ENCODE peak calls at places on chromosomes 6 and 20, in nine cellular contexts. V, M, Q, A, I, W, N, E and J are unnamed samples.
A peak's percentile ranks its signal among the peaks of the same experiment; 100 is the strongest.

GRCh38 chr20:20331796-20332195 is 36.1 kb upstream of the INSM1 start:
- DNase-seq in V (no peak), N (no peak), A (no peak), I (no peak), W (no peak), E (no peak), Q (no peak), M (no peak), J (no peak)

GRCh38 chr6:4388675-4389074 is 253.3 kb upstream of the ECI2 start:
- DNase-seq in W (no peak), M (peak; percentile 16), A (peak; percentile 47), N (no peak), E (no peak), I (no peak), V (no peak), Q (no peak), J (no peak)

GRCh38 chr20:1225729-1226313 is at the start of gene RAD21L1:
- DNase-seq in Q (peak; percentile 90), I (no peak), M (peak; percentile 77), A (peak; percentile 80), V (peak; percentile 96), E (no peak), W (peak; percentile 95), N (peak; percentile 62), J (peak; percentile 78)

GRCh38 chr6:108145639-108146038 is 20.2 kb upstream of the NR2E1 start:
- DNase-seq in W (no peak), M (no peak), V (no peak), Q (no peak), N (no peak), A (no peak), I (no peak), E (no peak), J (no peak)

GRCh38 chr6:117494283-117494682 is 11.8 kb downstream of the DCBLD1 start:
- DNase-seq in N (no peak), A (no peak), M (no peak), E (no peak), W (no peak), Q (no peak), V (no peak), I (no peak), J (no peak)

GRCh38 chr6:103617642-103618041 is 1242.1 kb downstream of the HACE1 start:
- DNase-seq in W (no peak), A (no peak), N (no peak), E (no peak), I (no peak), M (no peak), V (no peak), Q (no peak), J (no peak)

GRCh38 chr20:8912731-8913130 is 156.2 kb upstream of the PLCB4 start:
- DNase-seq in I (no peak), W (no peak), Q (no peak), E (no peak), V (no peak), M (no peak), N (no peak), A (no peak), J (no peak)

GRCh38 chr6:160378886-160379285 is 30.7 kb downstream of the SLC22A3 start:
- DNase-seq in M (no peak), I (no peak), Q (no peak), A (no peak), N (no peak), E (no peak), V (no peak), W (no peak), J (no peak)

GRCh38 chr6:139982652-139983051 is 608.2 kb upstream of the CITED2 start:
- DNase-seq in Q (no peak), M (no peak), I (no peak), E (no peak), N (no peak), V (no peak), A (no peak), W (no peak), J (no peak)

GRCh38 chr6:42043787-42044475 is 6.4 kb upstream of the TAF8 start:
- DNase-seq in M (peak; percentile 94), E (peak; percentile 89), V (peak; percentile 84), W (peak; percentile 83), N (peak; percentile 62), I (peak; percentile 68), A (peak; percentile 96), Q (peak; percentile 86), J (peak; percentile 77)

GRCh38 chr20:62483613-62484468 is 8.0 kb upstream of the GATA5 start:
- DNase-seq in I (no peak), E (no peak), Q (no peak), M (no peak), A (no peak), N (no peak), W (no peak), V (no peak), J (no peak)

GRCh38 chr20:38165089-38165965 is at the start of gene TGM2:
- DNase-seq in M (peak; percentile 81), N (no peak), I (peak; percentile 32), W (peak; percentile 89), V (peak; percentile 88), Q (peak; percentile 96), E (peak; percentile 91), A (peak; percentile 49), J (peak; percentile 57)

GRCh38 chr20:25274891-25275812 is 27.3 kb downstream of the PYGB start:
- DNase-seq in W (no peak), A (no peak), V (no peak), I (no peak), E (no peak), M (peak; percentile 0), N (no peak), Q (peak; percentile 41), J (peak; percentile 14)

GRCh38 chr20:2840967-2841531 is 504 bp downstream of the VPS16 start:
- DNase-seq in I (no peak), W (peak; percentile 67), Q (no peak), E (peak; percentile 88), M (peak; percentile 41), A (peak; percentile 38), V (peak; percentile 67), N (no peak), J (peak; percentile 63)

GRCh38 chr6:150076196-150076893 is 7.4 kb upstream of the ULBP3 start:
- DNase-seq in I (no peak), M (peak; percentile 47), W (no peak), E (no peak), A (no peak), V (no peak), Q (no peak), N (no peak), J (no peak)
- TF ChIP-seq CTCF in I (no peak), M (no peak), W (no peak), E (no peak), A (peak; percentile 37), V (no peak), Q (no peak), N (peak; percentile 22), J (no peak)

GRCh38 chr6:168711049-168711640 is 270.2 kb downstream of the SMOC2 start:
- DNase-seq in N (no peak), Q (no peak), V (no peak), A (no peak), E (no peak), W (no peak), M (peak; percentile 16), I (no peak), J (no peak)
- TF ChIP-seq CTCF in N (peak; percentile 56), Q (peak; percentile 43), V (no peak), A (peak; percentile 63), E (no peak), W (no peak), M (peak; percentile 39), I (no peak), J (peak; percentile 93)

DNA sequence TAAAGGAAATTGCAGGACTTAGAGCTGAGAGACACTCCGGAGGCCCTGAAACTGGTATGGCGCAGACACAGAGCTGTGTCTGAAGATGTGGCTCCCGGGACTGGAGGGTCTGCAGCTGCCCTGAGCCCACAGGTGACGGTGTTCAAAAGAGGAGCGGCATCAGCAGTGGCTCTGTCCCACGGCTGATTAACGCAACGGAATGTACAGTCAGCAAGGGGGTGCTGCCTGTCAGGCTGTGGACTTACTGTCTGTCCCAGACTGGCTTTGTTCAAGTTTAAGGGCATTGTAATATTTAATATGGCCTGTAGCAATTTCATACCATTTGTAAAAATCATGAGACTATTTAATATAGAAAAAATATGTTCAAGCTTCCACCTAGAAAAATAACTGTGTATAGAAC is 228.0 kb upstream of the TAB2 start:
- DNase-seq in A (no peak), E (no peak), I (no peak), N (no peak), V (no peak), Q (no peak), M (no peak), W (no peak), J (no peak)
- TF ChIP-seq CTCF in A (no peak), E (no peak), I (peak; percentile 35), N (no peak), V (no peak), Q (no peak), M (no peak), W (no peak), J (no peak)

GRCh38 chr6:65566117-65566516 is 140.9 kb downstream of the EYS start:
- DNase-seq in W (no peak), V (no peak), N (no peak), E (no peak), I (no peak), M (no peak), Q (no peak), A (no peak), J (no peak)
- TF ChIP-seq CTCF in W (peak; percentile 3), V (no peak), N (no peak), E (no peak), I (peak; percentile 23), M (no peak), Q (no peak), A (no peak), J (no peak)

GRCh38 chr6:31020057-31020456 is 9.8 kb downstream of the MUC22 start:
- DNase-seq in A (no peak), Q (no peak), M (no peak), V (no peak), E (no peak), I (no peak), N (no peak), W (no peak), J (no peak)
- TF ChIP-seq CTCF in A (no peak), Q (no peak), M (no peak), V (no peak), E (no peak), I (no peak), N (no peak), W (no peak), J (no peak)

GRCh38 chr6:119727504-119728219 is 378.1 kb upstream of the MAN1A1 start:
- DNase-seq in I (no peak), M (peak; percentile 9), Q (peak; percentile 57), E (no peak), A (no peak), V (no peak), W (no peak), N (no peak), J (no peak)
- TF ChIP-seq CTCF in I (no peak), M (no peak), Q (no peak), E (no peak), A (no peak), V (no peak), W (no peak), N (peak; percentile 44), J (no peak)